ENCODE peak calls at places on chromosomes 11 and 22, in five cellular contexts. One of them, this sample, is unnamed.

GRCh38 chr11:39809833-39810232 is 1649.6 kb downstream of the LRRC4C start:
- DNase-seq in fibroblast of villous mesenchyme: no peak
- DNase-seq in AG04450: no peak
- DNase-seq in AG10803: no peak
- DNase-seq in sigmoid colon: no peak
- DNase-seq in this sample: no peak

GRCh38 chr22:30770716-30771115 is 76.0 kb downstream of the OSBP2 start:
- DNase-seq in AG10803: no peak
- DNase-seq in AG04450: no peak
- DNase-seq in fibroblast of villous mesenchyme: no peak
- DNase-seq in sigmoid colon: no peak
- DNase-seq in this sample: no peak

GRCh38 chr11:65008873-65009272 is 5.1 kb upstream of the ARL2 start:
- DNase-seq in sigmoid colon: no peak
- DNase-seq in AG04450: no peak
- DNase-seq in AG10803: no peak
- DNase-seq in fibroblast of villous mesenchyme: no peak
- DNase-seq in this sample: no peak

GRCh38 chr22:39292561-39293074 is 26.8 kb downstream of the RPL3 start:
- DNase-seq in sigmoid colon: peak
- DNase-seq in AG10803: peak
- DNase-seq in AG04450: peak
- DNase-seq in fibroblast of villous mesenchyme: peak
- DNase-seq in this sample: peak

GRCh38 chr11:65884716-65885092 is 3.6 kb downstream of the FIBP start:
- DNase-seq in AG10803: peak
- DNase-seq in fibroblast of villous mesenchyme: peak
- DNase-seq in AG04450: no peak
- DNase-seq in sigmoid colon: peak
- DNase-seq in this sample: peak

GRCh38 chr11:67406969-67407699 is 3.3 kb downstream of the TBC1D10C start:
- DNase-seq in AG04450: no peak
- DNase-seq in sigmoid colon: no peak
- DNase-seq in AG10803: no peak
- DNase-seq in fibroblast of villous mesenchyme: no peak
- DNase-seq in this sample: no peak

GRCh38 chr11:18802381-18803257 is 11.0 kb upstream of the PTPN5 start:
- DNase-seq in AG10803: peak
- DNase-seq in fibroblast of villous mesenchyme: peak
- DNase-seq in AG04450: peak
- DNase-seq in sigmoid colon: no peak
- DNase-seq in this sample: peak

GRCh38 chr11:59181746-59182456 is 10.0 kb downstream of the DTX4 start:
- DNase-seq in sigmoid colon: no peak
- DNase-seq in AG04450: no peak
- DNase-seq in AG10803: no peak
- DNase-seq in fibroblast of villous mesenchyme: no peak
- DNase-seq in this sample: no peak

GRCh38 chr11:59944761-59945160 is 6.5 kb downstream of the OOSP1 start:
- DNase-seq in AG10803: no peak
- DNase-seq in sigmoid colon: no peak
- DNase-seq in fibroblast of villous mesenchyme: no peak
- DNase-seq in AG04450: no peak
- DNase-seq in this sample: no peak

GRCh38 chr11:34641981-34642380 is 21.1 kb downstream of the EHF start:
- DNase-seq in AG04450: no peak
- DNase-seq in AG10803: no peak
- DNase-seq in sigmoid colon: no peak
- DNase-seq in fibroblast of villous mesenchyme: no peak
- DNase-seq in this sample: no peak

GRCh38 chr11:126561327-126561893 is 205.9 kb downstream of the ST3GAL4 start:
- DNase-seq in fibroblast of villous mesenchyme: peak
- DNase-seq in AG04450: peak
- DNase-seq in AG10803: peak
- DNase-seq in sigmoid colon: no peak
- DNase-seq in this sample: no peak

GRCh38 chr22:50059185-50059880 is 1.2 kb upstream of the TTLL8 start:
- DNase-seq in AG10803: peak
- DNase-seq in fibroblast of villous mesenchyme: peak
- DNase-seq in sigmoid colon: no peak
- DNase-seq in AG04450: no peak
- DNase-seq in this sample: no peak

GRCh38 chr22:36356708-36357694 is 30.8 kb downstream of the MYH9 start:
- DNase-seq in AG10803: no peak
- DNase-seq in AG04450: no peak
- DNase-seq in fibroblast of villous mesenchyme: no peak
- DNase-seq in sigmoid colon: no peak
- DNase-seq in this sample: no peak

GRCh38 chr11:132186193-132186592 is 815.8 kb downstream of the NTM start:
- DNase-seq in fibroblast of villous mesenchyme: no peak
- DNase-seq in AG04450: no peak
- DNase-seq in AG10803: no peak
- DNase-seq in sigmoid colon: no peak
- DNase-seq in this sample: no peak

GRCh38 chr11:132184079-132184478 is 813.7 kb downstream of the NTM start:
- DNase-seq in sigmoid colon: no peak
- DNase-seq in fibroblast of villous mesenchyme: no peak
- DNase-seq in AG04450: no peak
- DNase-seq in AG10803: no peak
- DNase-seq in this sample: no peak

GRCh38 chr11:132187814-132188213 is 817.4 kb downstream of the NTM start:
- DNase-seq in AG04450: no peak
- DNase-seq in fibroblast of villous mesenchyme: no peak
- DNase-seq in AG10803: peak
- DNase-seq in sigmoid colon: no peak
- DNase-seq in this sample: no peak

GRCh38 chr11:132187391-132187790 is 817.0 kb downstream of the NTM start:
- DNase-seq in AG10803: no peak
- DNase-seq in AG04450: no peak
- DNase-seq in sigmoid colon: no peak
- DNase-seq in fibroblast of villous mesenchyme: no peak
- DNase-seq in this sample: no peak

GRCh38 chr11:132186699-132187098 is 816.3 kb downstream of the NTM start:
- DNase-seq in sigmoid colon: no peak
- DNase-seq in AG04450: no peak
- DNase-seq in fibroblast of villous mesenchyme: no peak
- DNase-seq in AG10803: no peak
- DNase-seq in this sample: no peak
- TF ChIP-seq CTCF in sigmoid colon: no peak
- TF ChIP-seq CTCF in AG04450: no peak
- TF ChIP-seq CTCF in fibroblast of villous mesenchyme: no peak
- TF ChIP-seq CTCF in AG10803: no peak
- TF ChIP-seq CTCF in this sample: no peak

GRCh38 chr11:72078477-72078876 is 1.9 kb downstream of the NUMA1 start:
- DNase-seq in AG04450: no peak
- DNase-seq in AG10803: peak
- DNase-seq in fibroblast of villous mesenchyme: peak
- DNase-seq in sigmoid colon: no peak
- DNase-seq in this sample: no peak

GRCh38 chr11:72070486-72070885 is 9.9 kb downstream of the NUMA1 start:
- DNase-seq in fibroblast of villous mesenchyme: no peak
- DNase-seq in sigmoid colon: no peak
- DNase-seq in AG10803: no peak
- DNase-seq in AG04450: no peak
- DNase-seq in this sample: no peak

GRCh38 chr11:72075756-72076155 is 4.6 kb downstream of the NUMA1 start:
- DNase-seq in AG04450: no peak
- DNase-seq in sigmoid colon: no peak
- DNase-seq in AG10803: no peak
- DNase-seq in fibroblast of villous mesenchyme: no peak
- DNase-seq in this sample: no peak

GRCh38 chr11:72072348-72072747 is 8.0 kb downstream of the NUMA1 start:
- DNase-seq in fibroblast of villous mesenchyme: peak
- DNase-seq in AG10803: peak
- DNase-seq in AG04450: peak
- DNase-seq in sigmoid colon: no peak
- DNase-seq in this sample: no peak

GRCh38 chr11:72075109-72075508 is 5.2 kb downstream of the NUMA1 start:
- DNase-seq in AG04450: no peak
- DNase-seq in AG10803: no peak
- DNase-seq in fibroblast of villous mesenchyme: peak
- DNase-seq in sigmoid colon: no peak
- DNase-seq in this sample: no peak
- TF ChIP-seq CTCF in AG04450: peak
- TF ChIP-seq CTCF in AG10803: peak
- TF ChIP-seq CTCF in fibroblast of villous mesenchyme: peak
- TF ChIP-seq CTCF in sigmoid colon: no peak
- TF ChIP-seq CTCF in this sample: no peak

GRCh38 chr11:114399490-114399889 is 821 bp downstream of the C11orf71 start:
- DNase-seq in fibroblast of villous mesenchyme: peak
- DNase-seq in AG10803: no peak
- DNase-seq in sigmoid colon: no peak
- DNase-seq in AG04450: no peak
- DNase-seq in this sample: no peak

GRCh38 chr11:114400222-114400973 is at the start of the genes C11orf71 and RBM7:
- DNase-seq in AG10803: peak
- DNase-seq in AG04450: peak
- DNase-seq in fibroblast of villous mesenchyme: peak
- DNase-seq in sigmoid colon: peak
- DNase-seq in this sample: peak

GRCh38 chr11:114399903-114400221 is 449 bp downstream of the C11orf71 start:
- DNase-seq in fibroblast of villous mesenchyme: peak
- DNase-seq in AG10803: no peak
- DNase-seq in AG04450: no peak
- DNase-seq in sigmoid colon: no peak
- DNase-seq in this sample: peak

GRCh38 chr11:114398303-114398920 is 1.9 kb downstream of the C11orf71 start:
- DNase-seq in AG10803: no peak
- DNase-seq in AG04450: no peak
- DNase-seq in fibroblast of villous mesenchyme: no peak
- DNase-seq in sigmoid colon: no peak
- DNase-seq in this sample: no peak

GRCh38 chr11:114400974-114401223 is 433 bp downstream of the RBM7 start:
- DNase-seq in AG04450: no peak
- DNase-seq in fibroblast of villous mesenchyme: no peak
- DNase-seq in sigmoid colon: no peak
- DNase-seq in AG10803: no peak
- DNase-seq in this sample: no peak
- TF ChIP-seq CTCF in AG04450: no peak
- TF ChIP-seq CTCF in fibroblast of villous mesenchyme: no peak
- TF ChIP-seq CTCF in sigmoid colon: no peak
- TF ChIP-seq CTCF in AG10803: no peak
- TF ChIP-seq CTCF in this sample: no peak

GRCh38 chr22:20948989-20949388 is 18.1 kb upstream of the AIFM3 start:
- DNase-seq in AG10803: no peak
- DNase-seq in fibroblast of villous mesenchyme: no peak
- DNase-seq in sigmoid colon: no peak
- DNase-seq in AG04450: no peak
- DNase-seq in this sample: no peak
- TF ChIP-seq CTCF in AG10803: no peak
- TF ChIP-seq CTCF in fibroblast of villous mesenchyme: no peak
- TF ChIP-seq CTCF in sigmoid colon: no peak
- TF ChIP-seq CTCF in AG04450: no peak
- TF ChIP-seq CTCF in this sample: no peak

DNA sequence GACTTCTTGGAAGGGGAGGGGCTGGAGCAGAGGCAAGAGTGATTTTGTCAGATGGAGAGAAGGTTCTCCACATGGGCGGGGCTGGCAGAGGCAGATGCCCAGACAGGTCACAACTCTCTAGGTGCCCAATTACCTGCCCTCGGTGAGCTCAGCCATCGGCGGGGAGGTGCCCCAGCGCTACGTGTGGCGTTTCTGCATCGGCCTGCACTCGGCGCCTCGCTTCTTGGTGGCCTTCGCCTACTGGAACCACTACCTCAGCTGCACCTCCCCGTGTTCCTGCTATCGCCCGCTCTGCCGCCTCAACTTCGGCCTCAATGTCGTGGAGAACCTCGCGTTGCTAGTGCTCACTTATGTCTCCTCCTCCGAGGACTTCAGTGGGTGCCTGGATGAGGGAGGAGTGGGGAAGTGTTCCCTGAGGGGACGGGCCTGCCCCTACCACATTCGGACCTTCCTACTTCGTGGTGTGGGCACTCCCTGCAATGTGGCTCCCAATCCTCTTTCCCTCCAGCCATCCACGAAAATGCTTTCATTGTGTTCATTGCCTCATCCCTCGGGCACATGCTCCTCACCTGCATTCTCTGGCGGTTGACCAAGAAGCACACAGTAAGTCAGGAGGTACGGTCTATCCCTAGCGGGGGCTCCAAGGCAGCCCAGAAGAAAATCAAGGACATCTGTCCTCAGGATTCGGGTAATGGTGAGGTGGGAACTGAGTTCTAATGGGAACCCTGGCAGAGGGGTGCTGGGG is 15.6 kb downstream of the PGAP2 start:
- DNase-seq in sigmoid colon: no peak
- DNase-seq in AG04450: no peak
- DNase-seq in AG10803: no peak
- DNase-seq in fibroblast of villous mesenchyme: no peak
- DNase-seq in this sample: no peak
- TF ChIP-seq CTCF in sigmoid colon: no peak
- TF ChIP-seq CTCF in AG04450: no peak
- TF ChIP-seq CTCF in AG10803: no peak
- TF ChIP-seq CTCF in fibroblast of villous mesenchyme: no peak
- TF ChIP-seq CTCF in this sample: no peak

GRCh38 chr22:19478466-19479357 is at the start of gene UFD1:
- DNase-seq in fibroblast of villous mesenchyme: peak
- DNase-seq in sigmoid colon: peak
- DNase-seq in AG04450: peak
- DNase-seq in AG10803: peak
- DNase-seq in this sample: peak

GRCh38 chr22:19476023-19476422 is 3.0 kb downstream of the UFD1 start:
- DNase-seq in AG10803: no peak
- DNase-seq in fibroblast of villous mesenchyme: no peak
- DNase-seq in AG04450: no peak
- DNase-seq in sigmoid colon: no peak
- DNase-seq in this sample: no peak

GRCh38 chr22:19479358-19480172 is at the start of gene CDC45:
- DNase-seq in fibroblast of villous mesenchyme: peak
- DNase-seq in AG10803: peak
- DNase-seq in AG04450: peak
- DNase-seq in sigmoid colon: peak
- DNase-seq in this sample: peak

GRCh38 chr22:19478086-19478392 is 954 bp downstream of the UFD1 start:
- DNase-seq in fibroblast of villous mesenchyme: peak
- DNase-seq in sigmoid colon: no peak
- DNase-seq in AG10803: no peak
- DNase-seq in AG04450: no peak
- DNase-seq in this sample: no peak

DNA sequence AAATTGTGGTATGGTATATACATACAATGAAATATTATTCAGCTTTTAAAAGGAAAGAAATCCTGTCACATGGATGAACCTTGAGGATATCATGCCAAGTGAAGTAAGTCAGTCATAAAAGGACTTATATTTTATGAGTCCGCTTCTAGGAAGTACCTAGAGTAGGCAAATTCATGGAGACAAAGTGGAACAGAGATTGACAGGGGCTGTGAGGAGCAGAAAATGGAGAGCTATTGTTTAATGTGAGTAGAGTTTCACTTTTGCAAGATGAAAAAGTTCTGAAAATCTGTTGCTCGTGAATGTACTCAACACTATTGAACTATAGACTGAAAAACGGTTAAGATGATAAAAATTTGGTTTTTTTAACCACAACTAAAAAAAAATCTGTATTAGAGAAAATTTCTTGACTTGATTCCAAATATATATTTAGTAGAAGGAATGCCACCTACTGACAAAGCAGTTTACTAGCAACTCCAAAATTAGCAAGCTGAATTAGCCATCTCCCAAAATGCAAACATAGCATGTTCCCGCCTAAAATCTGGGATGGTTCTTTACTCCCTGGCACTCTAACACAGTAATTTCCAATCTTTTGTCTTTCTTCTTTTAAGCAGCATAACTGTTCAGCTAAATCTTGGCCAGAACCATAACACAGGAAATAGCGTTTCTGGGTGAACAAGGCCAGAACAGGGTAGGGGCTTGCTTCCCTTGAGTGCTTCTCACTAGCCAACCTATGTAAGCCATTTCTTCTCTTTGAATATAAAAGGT is 1.5 kb downstream of the UFD1 start:
- DNase-seq in AG10803: peak
- DNase-seq in sigmoid colon: no peak
- DNase-seq in fibroblast of villous mesenchyme: no peak
- DNase-seq in AG04450: no peak
- DNase-seq in this sample: no peak
- TF ChIP-seq CTCF in AG10803: peak
- TF ChIP-seq CTCF in sigmoid colon: no peak
- TF ChIP-seq CTCF in fibroblast of villous mesenchyme: peak
- TF ChIP-seq CTCF in AG04450: peak
- TF ChIP-seq CTCF in this sample: no peak